ENCODE peak calls at places on chromosomes 2 and 18, in nine cellular contexts. One of them, this sample, is unnamed.
A peak's percentile ranks its signal among the peaks of the same experiment; 100 is the strongest.

GRCh38 chr2:99651930-99652670 is 162.3 kb upstream of the REV1 start:
- DNase-seq in renal cortical epithelial cell: no peak
- DNase-seq in activated naive CD4-positive, alpha-beta T cell treated with Interleukin-2 at 50 U/mL for 16 hours: no peak
- DNase-seq in stimulated activated CD4-positive, alpha-beta T cell treated with anti-CD3 and anti-CD28 coated beads, Interleukin-4, amount 100 ng/mL, for 48 hours: no peak
- DNase-seq in lower leg skin: peak; percentile 61
- DNase-seq in KBM-7: no peak
- DNase-seq in stimulated activated CD8-positive, alpha-beta memory T cell treated with anti-CD3 and anti-CD28 coated beads, Interleukin-4, amount 100 ng/mL, for 4 hours: no peak
- DNase-seq in IMR-90: peak; percentile 75
- DNase-seq in CD8-positive, alpha-beta memory T cell: no peak
- DNase-seq in this sample: no peak

GRCh38 chr2:35708411-35708810 is 647.2 kb upstream of the CRIM1 start:
- DNase-seq in IMR-90: no peak
- DNase-seq in renal cortical epithelial cell: no peak
- DNase-seq in stimulated activated CD4-positive, alpha-beta T cell treated with anti-CD3 and anti-CD28 coated beads, Interleukin-4, amount 100 ng/mL, for 48 hours: no peak
- DNase-seq in KBM-7: no peak
- DNase-seq in lower leg skin: no peak
- DNase-seq in CD8-positive, alpha-beta memory T cell: no peak
- DNase-seq in activated naive CD4-positive, alpha-beta T cell treated with Interleukin-2 at 50 U/mL for 16 hours: no peak
- DNase-seq in stimulated activated CD8-positive, alpha-beta memory T cell treated with anti-CD3 and anti-CD28 coated beads, Interleukin-4, amount 100 ng/mL, for 4 hours: no peak
- DNase-seq in this sample: no peak

GRCh38 chr2:54904836-54905235 is 145.4 kb downstream of the RTN4 start:
- DNase-seq in KBM-7: no peak
- DNase-seq in activated naive CD4-positive, alpha-beta T cell treated with Interleukin-2 at 50 U/mL for 16 hours: no peak
- DNase-seq in stimulated activated CD4-positive, alpha-beta T cell treated with anti-CD3 and anti-CD28 coated beads, Interleukin-4, amount 100 ng/mL, for 48 hours: no peak
- DNase-seq in renal cortical epithelial cell: peak; percentile 35
- DNase-seq in stimulated activated CD8-positive, alpha-beta memory T cell treated with anti-CD3 and anti-CD28 coated beads, Interleukin-4, amount 100 ng/mL, for 4 hours: no peak
- DNase-seq in lower leg skin: no peak
- DNase-seq in CD8-positive, alpha-beta memory T cell: no peak
- DNase-seq in IMR-90: no peak
- DNase-seq in this sample: no peak

GRCh38 chr2:176984987-176985386 is 227.6 kb upstream of the HNRNPA3 start:
- DNase-seq in stimulated activated CD4-positive, alpha-beta T cell treated with anti-CD3 and anti-CD28 coated beads, Interleukin-4, amount 100 ng/mL, for 48 hours: no peak
- DNase-seq in stimulated activated CD8-positive, alpha-beta memory T cell treated with anti-CD3 and anti-CD28 coated beads, Interleukin-4, amount 100 ng/mL, for 4 hours: no peak
- DNase-seq in renal cortical epithelial cell: no peak
- DNase-seq in activated naive CD4-positive, alpha-beta T cell treated with Interleukin-2 at 50 U/mL for 16 hours: no peak
- DNase-seq in lower leg skin: no peak
- DNase-seq in CD8-positive, alpha-beta memory T cell: no peak
- DNase-seq in KBM-7: no peak
- DNase-seq in IMR-90: no peak
- DNase-seq in this sample: no peak

GRCh38 chr2:217662984-217663602 is 339.7 kb downstream of the TNS1 start:
- DNase-seq in IMR-90: peak; percentile 61
- DNase-seq in activated naive CD4-positive, alpha-beta T cell treated with Interleukin-2 at 50 U/mL for 16 hours: no peak
- DNase-seq in stimulated activated CD4-positive, alpha-beta T cell treated with anti-CD3 and anti-CD28 coated beads, Interleukin-4, amount 100 ng/mL, for 48 hours: no peak
- DNase-seq in lower leg skin: no peak
- DNase-seq in CD8-positive, alpha-beta memory T cell: no peak
- DNase-seq in KBM-7: no peak
- DNase-seq in stimulated activated CD8-positive, alpha-beta memory T cell treated with anti-CD3 and anti-CD28 coated beads, Interleukin-4, amount 100 ng/mL, for 4 hours: no peak
- DNase-seq in renal cortical epithelial cell: peak; percentile 30
- DNase-seq in this sample: no peak

GRCh38 chr18:57242285-57242684 is 95.4 kb downstream of the BOD1L2 start:
- DNase-seq in stimulated activated CD4-positive, alpha-beta T cell treated with anti-CD3 and anti-CD28 coated beads, Interleukin-4, amount 100 ng/mL, for 48 hours: no peak
- DNase-seq in CD8-positive, alpha-beta memory T cell: no peak
- DNase-seq in IMR-90: no peak
- DNase-seq in KBM-7: no peak
- DNase-seq in stimulated activated CD8-positive, alpha-beta memory T cell treated with anti-CD3 and anti-CD28 coated beads, Interleukin-4, amount 100 ng/mL, for 4 hours: no peak
- DNase-seq in lower leg skin: no peak
- DNase-seq in activated naive CD4-positive, alpha-beta T cell treated with Interleukin-2 at 50 U/mL for 16 hours: no peak
- DNase-seq in renal cortical epithelial cell: no peak
- DNase-seq in this sample: no peak

GRCh38 chr2:12883911-12884310 is 167.2 kb downstream of the TRIB2 start:
- DNase-seq in stimulated activated CD8-positive, alpha-beta memory T cell treated with anti-CD3 and anti-CD28 coated beads, Interleukin-4, amount 100 ng/mL, for 4 hours: no peak
- DNase-seq in IMR-90: peak; percentile 36
- DNase-seq in activated naive CD4-positive, alpha-beta T cell treated with Interleukin-2 at 50 U/mL for 16 hours: no peak
- DNase-seq in CD8-positive, alpha-beta memory T cell: no peak
- DNase-seq in stimulated activated CD4-positive, alpha-beta T cell treated with anti-CD3 and anti-CD28 coated beads, Interleukin-4, amount 100 ng/mL, for 48 hours: no peak
- DNase-seq in KBM-7: no peak
- DNase-seq in lower leg skin: no peak
- DNase-seq in renal cortical epithelial cell: peak; percentile 19
- DNase-seq in this sample: no peak

GRCh38 chr2:15142069-15142689 is 419.0 kb downstream of the NBAS start:
- DNase-seq in stimulated activated CD8-positive, alpha-beta memory T cell treated with anti-CD3 and anti-CD28 coated beads, Interleukin-4, amount 100 ng/mL, for 4 hours: peak; percentile 49
- DNase-seq in activated naive CD4-positive, alpha-beta T cell treated with Interleukin-2 at 50 U/mL for 16 hours: peak; percentile 83
- DNase-seq in stimulated activated CD4-positive, alpha-beta T cell treated with anti-CD3 and anti-CD28 coated beads, Interleukin-4, amount 100 ng/mL, for 48 hours: peak; percentile 50
- DNase-seq in IMR-90: peak; percentile 8
- DNase-seq in renal cortical epithelial cell: no peak
- DNase-seq in CD8-positive, alpha-beta memory T cell: peak; percentile 76
- DNase-seq in lower leg skin: no peak
- DNase-seq in KBM-7: peak; percentile 98
- DNase-seq in this sample: peak; percentile 75

GRCh38 chr18:49613741-49614151 is 51.9 kb downstream of the LIPG start:
- DNase-seq in KBM-7: no peak
- DNase-seq in renal cortical epithelial cell: no peak
- DNase-seq in CD8-positive, alpha-beta memory T cell: no peak
- DNase-seq in IMR-90: no peak
- DNase-seq in activated naive CD4-positive, alpha-beta T cell treated with Interleukin-2 at 50 U/mL for 16 hours: no peak
- DNase-seq in lower leg skin: peak; percentile 23
- DNase-seq in stimulated activated CD8-positive, alpha-beta memory T cell treated with anti-CD3 and anti-CD28 coated beads, Interleukin-4, amount 100 ng/mL, for 4 hours: no peak
- DNase-seq in stimulated activated CD4-positive, alpha-beta T cell treated with anti-CD3 and anti-CD28 coated beads, Interleukin-4, amount 100 ng/mL, for 48 hours: no peak
- DNase-seq in this sample: no peak

GRCh38 chr2:113253453-113253852 is 25.3 kb downstream of the PAX8 start:
- DNase-seq in renal cortical epithelial cell: no peak
- DNase-seq in CD8-positive, alpha-beta memory T cell: no peak
- DNase-seq in lower leg skin: no peak
- DNase-seq in stimulated activated CD8-positive, alpha-beta memory T cell treated with anti-CD3 and anti-CD28 coated beads, Interleukin-4, amount 100 ng/mL, for 4 hours: no peak
- DNase-seq in activated naive CD4-positive, alpha-beta T cell treated with Interleukin-2 at 50 U/mL for 16 hours: no peak
- DNase-seq in IMR-90: no peak
- DNase-seq in stimulated activated CD4-positive, alpha-beta T cell treated with anti-CD3 and anti-CD28 coated beads, Interleukin-4, amount 100 ng/mL, for 48 hours: no peak
- DNase-seq in KBM-7: no peak
- DNase-seq in this sample: no peak

GRCh38 chr2:85954192-85954900 is 65.6 kb upstream of the ST3GAL5 start:
- DNase-seq in renal cortical epithelial cell: no peak
- DNase-seq in IMR-90: no peak
- DNase-seq in CD8-positive, alpha-beta memory T cell: no peak
- DNase-seq in KBM-7: no peak
- DNase-seq in stimulated activated CD8-positive, alpha-beta memory T cell treated with anti-CD3 and anti-CD28 coated beads, Interleukin-4, amount 100 ng/mL, for 4 hours: no peak
- DNase-seq in lower leg skin: no peak
- DNase-seq in stimulated activated CD4-positive, alpha-beta T cell treated with anti-CD3 and anti-CD28 coated beads, Interleukin-4, amount 100 ng/mL, for 48 hours: no peak
- DNase-seq in activated naive CD4-positive, alpha-beta T cell treated with Interleukin-2 at 50 U/mL for 16 hours: no peak
- DNase-seq in this sample: no peak

GRCh38 chr2:42755161-42755900 is 8.6 kb downstream of the OXER1 start:
- DNase-seq in KBM-7: no peak
- DNase-seq in lower leg skin: no peak
- DNase-seq in stimulated activated CD8-positive, alpha-beta memory T cell treated with anti-CD3 and anti-CD28 coated beads, Interleukin-4, amount 100 ng/mL, for 4 hours: no peak
- DNase-seq in CD8-positive, alpha-beta memory T cell: no peak
- DNase-seq in IMR-90: no peak
- DNase-seq in renal cortical epithelial cell: no peak
- DNase-seq in activated naive CD4-positive, alpha-beta T cell treated with Interleukin-2 at 50 U/mL for 16 hours: no peak
- DNase-seq in stimulated activated CD4-positive, alpha-beta T cell treated with anti-CD3 and anti-CD28 coated beads, Interleukin-4, amount 100 ng/mL, for 48 hours: no peak
- DNase-seq in this sample: no peak

GRCh38 chr2:46812381-46813024 is 103.1 kb downstream of the MCFD2 start:
- DNase-seq in CD8-positive, alpha-beta memory T cell: no peak
- DNase-seq in IMR-90: peak; percentile 96
- DNase-seq in renal cortical epithelial cell: peak; percentile 30
- DNase-seq in activated naive CD4-positive, alpha-beta T cell treated with Interleukin-2 at 50 U/mL for 16 hours: no peak
- DNase-seq in stimulated activated CD8-positive, alpha-beta memory T cell treated with anti-CD3 and anti-CD28 coated beads, Interleukin-4, amount 100 ng/mL, for 4 hours: no peak
- DNase-seq in KBM-7: no peak
- DNase-seq in stimulated activated CD4-positive, alpha-beta T cell treated with anti-CD3 and anti-CD28 coated beads, Interleukin-4, amount 100 ng/mL, for 48 hours: no peak
- DNase-seq in lower leg skin: peak; percentile 90
- DNase-seq in this sample: no peak

GRCh38 chr18:53382870-53383269 is 841.6 kb downstream of the MBD2 start:
- DNase-seq in CD8-positive, alpha-beta memory T cell: no peak
- DNase-seq in KBM-7: no peak
- DNase-seq in stimulated activated CD4-positive, alpha-beta T cell treated with anti-CD3 and anti-CD28 coated beads, Interleukin-4, amount 100 ng/mL, for 48 hours: no peak
- DNase-seq in IMR-90: no peak
- DNase-seq in renal cortical epithelial cell: no peak
- DNase-seq in lower leg skin: no peak
- DNase-seq in activated naive CD4-positive, alpha-beta T cell treated with Interleukin-2 at 50 U/mL for 16 hours: no peak
- DNase-seq in stimulated activated CD8-positive, alpha-beta memory T cell treated with anti-CD3 and anti-CD28 coated beads, Interleukin-4, amount 100 ng/mL, for 4 hours: no peak
- DNase-seq in this sample: no peak

GRCh38 chr2:226795281-226796011 is 4.2 kb downstream of the IRS1 start:
- DNase-seq in stimulated activated CD8-positive, alpha-beta memory T cell treated with anti-CD3 and anti-CD28 coated beads, Interleukin-4, amount 100 ng/mL, for 4 hours: no peak
- DNase-seq in IMR-90: peak; percentile 56
- DNase-seq in lower leg skin: no peak
- DNase-seq in stimulated activated CD4-positive, alpha-beta T cell treated with anti-CD3 and anti-CD28 coated beads, Interleukin-4, amount 100 ng/mL, for 48 hours: no peak
- DNase-seq in activated naive CD4-positive, alpha-beta T cell treated with Interleukin-2 at 50 U/mL for 16 hours: no peak
- DNase-seq in renal cortical epithelial cell: no peak
- DNase-seq in KBM-7: no peak
- DNase-seq in CD8-positive, alpha-beta memory T cell: no peak
- DNase-seq in this sample: no peak

GRCh38 chr2:223601932-223602676 is at the start of gene SCG2:
- DNase-seq in activated naive CD4-positive, alpha-beta T cell treated with Interleukin-2 at 50 U/mL for 16 hours: peak; percentile 11
- DNase-seq in renal cortical epithelial cell: peak; percentile 78
- DNase-seq in lower leg skin: peak; percentile 90
- DNase-seq in CD8-positive, alpha-beta memory T cell: peak; percentile 49
- DNase-seq in KBM-7: peak; percentile 60
- DNase-seq in stimulated activated CD4-positive, alpha-beta T cell treated with anti-CD3 and anti-CD28 coated beads, Interleukin-4, amount 100 ng/mL, for 48 hours: peak; percentile 10
- DNase-seq in IMR-90: peak; percentile 96
- DNase-seq in stimulated activated CD8-positive, alpha-beta memory T cell treated with anti-CD3 and anti-CD28 coated beads, Interleukin-4, amount 100 ng/mL, for 4 hours: no peak
- DNase-seq in this sample: peak; percentile 22

GRCh38 chr2:205869439-205869838 is 187.1 kb downstream of the NRP2 start:
- DNase-seq in KBM-7: no peak
- DNase-seq in stimulated activated CD8-positive, alpha-beta memory T cell treated with anti-CD3 and anti-CD28 coated beads, Interleukin-4, amount 100 ng/mL, for 4 hours: no peak
- DNase-seq in stimulated activated CD4-positive, alpha-beta T cell treated with anti-CD3 and anti-CD28 coated beads, Interleukin-4, amount 100 ng/mL, for 48 hours: no peak
- DNase-seq in activated naive CD4-positive, alpha-beta T cell treated with Interleukin-2 at 50 U/mL for 16 hours: no peak
- DNase-seq in CD8-positive, alpha-beta memory T cell: no peak
- DNase-seq in IMR-90: no peak
- DNase-seq in lower leg skin: no peak
- DNase-seq in renal cortical epithelial cell: peak; percentile 15
- DNase-seq in this sample: no peak

GRCh38 chr18:25047983-25048382 is 304.0 kb downstream of the ZNF521 start:
- DNase-seq in stimulated activated CD4-positive, alpha-beta T cell treated with anti-CD3 and anti-CD28 coated beads, Interleukin-4, amount 100 ng/mL, for 48 hours: no peak
- DNase-seq in KBM-7: no peak
- DNase-seq in CD8-positive, alpha-beta memory T cell: no peak
- DNase-seq in stimulated activated CD8-positive, alpha-beta memory T cell treated with anti-CD3 and anti-CD28 coated beads, Interleukin-4, amount 100 ng/mL, for 4 hours: no peak
- DNase-seq in activated naive CD4-positive, alpha-beta T cell treated with Interleukin-2 at 50 U/mL for 16 hours: no peak
- DNase-seq in renal cortical epithelial cell: no peak
- DNase-seq in IMR-90: no peak
- DNase-seq in lower leg skin: no peak
- DNase-seq in this sample: no peak

GRCh38 chr2:112165296-112165695 is 27.1 kb downstream of the FBLN7 start:
- DNase-seq in stimulated activated CD4-positive, alpha-beta T cell treated with anti-CD3 and anti-CD28 coated beads, Interleukin-4, amount 100 ng/mL, for 48 hours: no peak
- DNase-seq in lower leg skin: peak; percentile 43
- DNase-seq in stimulated activated CD8-positive, alpha-beta memory T cell treated with anti-CD3 and anti-CD28 coated beads, Interleukin-4, amount 100 ng/mL, for 4 hours: no peak
- DNase-seq in renal cortical epithelial cell: no peak
- DNase-seq in IMR-90: no peak
- DNase-seq in activated naive CD4-positive, alpha-beta T cell treated with Interleukin-2 at 50 U/mL for 16 hours: no peak
- DNase-seq in CD8-positive, alpha-beta memory T cell: no peak
- DNase-seq in KBM-7: no peak
- DNase-seq in this sample: no peak

GRCh38 chr2:136572335-136572734 is 193.0 kb upstream of the THSD7B start:
- DNase-seq in IMR-90: no peak
- DNase-seq in KBM-7: no peak
- DNase-seq in lower leg skin: no peak
- DNase-seq in activated naive CD4-positive, alpha-beta T cell treated with Interleukin-2 at 50 U/mL for 16 hours: no peak
- DNase-seq in CD8-positive, alpha-beta memory T cell: no peak
- DNase-seq in renal cortical epithelial cell: no peak
- DNase-seq in stimulated activated CD4-positive, alpha-beta T cell treated with anti-CD3 and anti-CD28 coated beads, Interleukin-4, amount 100 ng/mL, for 48 hours: no peak
- DNase-seq in stimulated activated CD8-positive, alpha-beta memory T cell treated with anti-CD3 and anti-CD28 coated beads, Interleukin-4, amount 100 ng/mL, for 4 hours: no peak
- DNase-seq in this sample: no peak

GRCh38 chr2:128414351-128414750 is 95.7 kb upstream of the HS6ST1 start:
- DNase-seq in KBM-7: no peak
- DNase-seq in stimulated activated CD4-positive, alpha-beta T cell treated with anti-CD3 and anti-CD28 coated beads, Interleukin-4, amount 100 ng/mL, for 48 hours: no peak
- DNase-seq in stimulated activated CD8-positive, alpha-beta memory T cell treated with anti-CD3 and anti-CD28 coated beads, Interleukin-4, amount 100 ng/mL, for 4 hours: no peak
- DNase-seq in lower leg skin: peak; percentile 57
- DNase-seq in renal cortical epithelial cell: no peak
- DNase-seq in CD8-positive, alpha-beta memory T cell: no peak
- DNase-seq in IMR-90: no peak
- DNase-seq in activated naive CD4-positive, alpha-beta T cell treated with Interleukin-2 at 50 U/mL for 16 hours: no peak
- DNase-seq in this sample: no peak

GRCh38 chr2:121359937-121360565 is 75.0 kb upstream of the TFCP2L1 start:
- DNase-seq in KBM-7: no peak
- DNase-seq in activated naive CD4-positive, alpha-beta T cell treated with Interleukin-2 at 50 U/mL for 16 hours: no peak
- DNase-seq in renal cortical epithelial cell: no peak
- DNase-seq in stimulated activated CD4-positive, alpha-beta T cell treated with anti-CD3 and anti-CD28 coated beads, Interleukin-4, amount 100 ng/mL, for 48 hours: no peak
- DNase-seq in lower leg skin: no peak
- DNase-seq in CD8-positive, alpha-beta memory T cell: no peak
- DNase-seq in stimulated activated CD8-positive, alpha-beta memory T cell treated with anti-CD3 and anti-CD28 coated beads, Interleukin-4, amount 100 ng/mL, for 4 hours: no peak
- DNase-seq in IMR-90: peak; percentile 70
- DNase-seq in this sample: no peak

GRCh38 chr2:237227190-237227988 is 141.7 kb downstream of the COPS8 start:
- DNase-seq in IMR-90: peak; percentile 97
- DNase-seq in lower leg skin: no peak
- DNase-seq in activated naive CD4-positive, alpha-beta T cell treated with Interleukin-2 at 50 U/mL for 16 hours: no peak
- DNase-seq in stimulated activated CD8-positive, alpha-beta memory T cell treated with anti-CD3 and anti-CD28 coated beads, Interleukin-4, amount 100 ng/mL, for 4 hours: no peak
- DNase-seq in KBM-7: no peak
- DNase-seq in stimulated activated CD4-positive, alpha-beta T cell treated with anti-CD3 and anti-CD28 coated beads, Interleukin-4, amount 100 ng/mL, for 48 hours: peak; percentile 5
- DNase-seq in CD8-positive, alpha-beta memory T cell: no peak
- DNase-seq in renal cortical epithelial cell: peak; percentile 99
- DNase-seq in this sample: no peak

GRCh38 chr2:216006164-216006663 is 7.1 kb downstream of the MREG start:
- DNase-seq in renal cortical epithelial cell: peak; percentile 79
- DNase-seq in lower leg skin: no peak
- DNase-seq in CD8-positive, alpha-beta memory T cell: peak; percentile 51
- DNase-seq in IMR-90: no peak
- DNase-seq in stimulated activated CD4-positive, alpha-beta T cell treated with anti-CD3 and anti-CD28 coated beads, Interleukin-4, amount 100 ng/mL, for 48 hours: peak; percentile 29
- DNase-seq in activated naive CD4-positive, alpha-beta T cell treated with Interleukin-2 at 50 U/mL for 16 hours: peak; percentile 43
- DNase-seq in stimulated activated CD8-positive, alpha-beta memory T cell treated with anti-CD3 and anti-CD28 coated beads, Interleukin-4, amount 100 ng/mL, for 4 hours: no peak
- DNase-seq in KBM-7: peak; percentile 73
- DNase-seq in this sample: no peak

This sample was measured in naive thymus-derived CD4-positive, alpha-beta T cell.